ENCODE peak calls at places on chromosome 12, in five cellular contexts. Z, C, Y, L and I are unnamed samples.

GRCh38 chr12:47648056-47648579 is 57.7 kb downstream of the RPAP3 start:
- DNase-seq in L (no peak), Z (no peak), Y (no peak), C (no peak), I (no peak)

GRCh38 chr12:31236998-31237637 is 88.8 kb downstream of the SINHCAF start:
- DNase-seq in C (no peak), Y (no peak), Z (no peak), L (no peak), I (no peak)

GRCh38 chr12:1595026-1595561 is 713 bp upstream of the FBXL14 start:
- DNase-seq in C (no peak), L (peak; percentile 41), Z (no peak), Y (no peak), I (no peak)

GRCh38 chr12:104712968-104713367 is 245.1 kb downstream of the SLC41A2 start:
- DNase-seq in Z (no peak), L (no peak), C (no peak), Y (no peak), I (no peak)

GRCh38 chr12:5072326-5072725 is 28.6 kb downstream of the KCNA5 start:
- DNase-seq in Y (no peak), L (no peak), C (no peak), Z (no peak), I (no peak)

GRCh38 chr12:56189918-56190694 is 823 bp upstream of the SMARCC2 start:
- DNase-seq in Z (peak; percentile 78), Y (peak; percentile 94), C (peak; percentile 95), L (peak; percentile 88), I (peak; percentile 90)

GRCh38 chr12:13390381-13390856 is 193.9 kb downstream of the EMP1 start:
- DNase-seq in C (no peak), Y (peak; percentile 99), Z (no peak), L (no peak), I (peak; percentile 11)

GRCh38 chr12:96326628-96327227 is 73.5 kb downstream of the CDK17 start:
- DNase-seq in Y (no peak), C (no peak), L (no peak), Z (no peak), I (no peak)

GRCh38 chr12:10557329-10557728 is 51.6 kb downstream of the EIF2S3B start:
- DNase-seq in Z (no peak), C (peak; percentile 68), Y (no peak), L (no peak), I (no peak)

GRCh38 chr12:60710246-60710645 is 1114.4 kb downstream of the SLC16A7 start:
- DNase-seq in Y (no peak), Z (no peak), C (no peak), L (no peak), I (no peak)

GRCh38 chr12:5809586-5809985 is 135.5 kb downstream of the ANO2 start:
- DNase-seq in Y (no peak), L (no peak), Z (no peak), C (no peak), I (no peak)

GRCh38 chr12:54419088-54419887 is at the start of gene ITGA5:
- DNase-seq in L (peak; percentile 89), C (peak; percentile 73), Z (no peak), Y (peak; percentile 85), I (peak; percentile 85)

DNA sequence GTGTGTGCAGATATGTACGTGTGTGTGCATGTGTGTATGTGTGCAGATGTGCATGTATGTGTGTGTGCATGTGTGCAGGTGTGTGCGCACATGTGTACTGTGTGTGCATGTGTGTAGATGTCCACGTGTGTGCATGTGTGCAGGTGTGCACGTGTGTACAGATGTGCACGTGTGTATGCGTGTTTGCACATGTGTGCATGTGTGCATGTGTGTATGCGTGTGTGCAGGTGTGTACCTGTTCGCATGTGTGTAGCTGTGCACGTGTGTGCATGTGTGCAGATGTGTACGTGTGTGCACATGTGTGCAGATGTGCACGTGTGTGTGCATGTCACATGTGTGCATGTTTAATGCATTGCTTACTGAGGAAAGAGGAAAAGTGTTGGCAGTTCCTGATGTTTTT is 55.7 kb upstream of the FKBP4 start:
- DNase-seq in L (no peak), Y (no peak), Z (no peak), C (no peak), I (no peak)
- H3K4me1 ChIP-seq in L (no peaks in the 10 kb centered on the region), Y (no peaks in the 10 kb centered on the region), Z (no peaks in the 10 kb centered on the region), C (no peaks in the 10 kb centered on the region), I (no peaks in the 10 kb centered on the region)

GRCh38 chr12:122024132-122024785 is 2.6 kb downstream of the BCL7A start:
- DNase-seq in L (peak; percentile 25), C (no peak), Z (no peak), Y (no peak), I (no peak)
- H3K4me3 ChIP-seq in L (peak overlapping the region; percentile 2), C (no peak overlapping the region), Z (no peak overlapping the region), Y (peak overlapping the region; percentile 77), I (peak overlapping the region; percentile 78)

GRCh38 chr12:120115066-120115465 is 1.5 kb downstream of the RAB35 start:
- DNase-seq in L (no peak), Y (no peak), Z (no peak), C (no peak), I (no peak)
- H3K4me1 ChIP-seq in L (peaks cover 26% of the 10 kb centered on the region), Y (peaks cover 15% of the 10 kb centered on the region), Z (peaks cover 79% of the 10 kb centered on the region), C (peaks cover 16% of the 10 kb centered on the region), I (peaks cover 16% of the 10 kb centered on the region)

GRCh38 chr12:114193474-114193873 is 212.5 kb downstream of the TBX5 start:
- DNase-seq in L (no peak), Y (no peak), Z (no peak), C (no peak), I (no peak)

GRCh38 chr12:114190971-114191370 is 215.0 kb downstream of the TBX5 start:
- DNase-seq in C (no peak), Z (no peak), Y (no peak), L (no peak), I (no peak)

GRCh38 chr12:114194066-114194465 is 211.9 kb downstream of the TBX5 start:
- DNase-seq in C (no peak), Y (no peak), Z (no peak), L (no peak), I (no peak)

GRCh38 chr12:114192013-114192412 is 213.9 kb downstream of the TBX5 start:
- DNase-seq in Y (no peak), L (no peak), Z (no peak), C (no peak), I (no peak)

DNA sequence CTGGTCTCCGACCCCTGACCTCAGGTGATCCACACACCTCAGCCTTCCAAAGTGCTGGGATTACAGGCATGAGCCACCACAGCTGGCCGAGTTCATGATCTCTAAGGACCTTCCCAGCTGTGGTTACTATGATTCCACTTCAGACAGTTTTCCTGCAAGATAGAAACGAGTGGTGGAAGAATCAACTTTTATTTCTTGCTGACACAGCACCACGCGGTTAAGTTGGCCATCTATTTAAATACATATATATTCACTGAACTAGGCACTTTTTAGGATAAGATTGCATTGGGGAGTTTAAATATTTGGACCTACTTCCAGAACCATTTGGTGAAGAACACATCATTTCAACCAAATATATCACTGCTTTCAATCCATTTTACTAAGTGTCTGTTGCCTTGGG is 213.4 kb downstream of the TBX5 start:
- DNase-seq in Z (no peak), L (no peak), Y (no peak), C (no peak), I (no peak)
- H3K4me3 ChIP-seq in Z (no peak overlapping the region), L (no peak overlapping the region), Y (no peak overlapping the region), C (no peak overlapping the region), I (no peak overlapping the region)

GRCh38 chr12:75633789-75634188 is 122.4 kb upstream of the KRR1 start:
- DNase-seq in Z (no peak), C (no peak), L (no peak), Y (no peak), I (no peak)

GRCh38 chr12:75638792-75639191 is 127.4 kb upstream of the KRR1 start:
- DNase-seq in Z (no peak), Y (no peak), C (no peak), L (no peak), I (no peak)

GRCh38 chr12:75635606-75636444 is 124.4 kb upstream of the KRR1 start:
- DNase-seq in Y (no peak), Z (peak; percentile 9), C (no peak), L (peak; percentile 93), I (no peak)

GRCh38 chr12:75634244-75635222 is 123.1 kb upstream of the KRR1 start:
- DNase-seq in C (no peak), Y (no peak), Z (no peak), L (peak; percentile 18), I (no peak)

GRCh38 chr12:75636607-75637006 is 125.2 kb upstream of the KRR1 start:
- DNase-seq in Y (no peak), Z (no peak), C (no peak), L (no peak), I (no peak)
- H3K4me1 ChIP-seq in Y (no peaks in the 10 kb centered on the region), Z (peaks cover 6% of the 10 kb centered on the region), C (no peaks in the 10 kb centered on the region), L (peaks cover 3% of the 10 kb centered on the region), I (no peaks in the 10 kb centered on the region)

DNA sequence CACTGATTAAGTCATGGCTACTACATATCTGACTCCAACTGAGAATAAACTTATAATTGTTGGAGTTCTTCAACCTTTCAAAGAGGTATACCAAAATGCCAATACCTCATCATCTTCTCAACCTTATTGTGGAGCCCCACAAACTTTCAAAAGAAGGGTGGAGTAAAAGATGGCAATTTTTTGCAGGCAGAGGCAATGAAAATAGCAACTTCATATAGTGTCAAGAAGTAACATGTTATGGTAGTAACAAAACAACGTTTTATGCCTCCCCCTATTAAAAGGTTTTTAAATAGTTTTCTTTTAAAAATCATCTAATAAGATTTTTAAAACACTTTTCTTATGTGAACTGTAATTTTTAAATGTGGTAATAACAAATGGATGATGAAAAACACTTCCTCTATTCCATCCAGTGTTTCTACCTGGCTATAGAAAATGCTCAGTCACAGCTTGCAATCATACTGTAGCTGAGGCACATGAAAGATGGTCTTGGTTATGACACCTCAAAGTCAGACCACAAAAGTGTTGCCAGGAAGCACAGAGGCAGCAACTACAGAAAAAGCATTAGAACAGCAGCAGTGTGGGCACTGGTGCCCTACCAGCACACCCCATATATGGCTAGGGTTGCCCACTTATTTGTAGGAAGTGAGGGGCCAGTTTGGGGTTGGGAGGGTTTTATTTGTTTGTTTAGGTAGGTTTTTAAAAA is 7.0 kb downstream of the PPP1R12A start:
- DNase-seq in Y (no peak), L (peak; percentile 24), Z (peak; percentile 83), C (no peak), I (no peak)
- H3K4me3 ChIP-seq in Y (no peak overlapping the region), L (no peak overlapping the region), Z (peak overlapping the region; percentile 52), C (no peak overlapping the region), I (no peak overlapping the region)

DNA sequence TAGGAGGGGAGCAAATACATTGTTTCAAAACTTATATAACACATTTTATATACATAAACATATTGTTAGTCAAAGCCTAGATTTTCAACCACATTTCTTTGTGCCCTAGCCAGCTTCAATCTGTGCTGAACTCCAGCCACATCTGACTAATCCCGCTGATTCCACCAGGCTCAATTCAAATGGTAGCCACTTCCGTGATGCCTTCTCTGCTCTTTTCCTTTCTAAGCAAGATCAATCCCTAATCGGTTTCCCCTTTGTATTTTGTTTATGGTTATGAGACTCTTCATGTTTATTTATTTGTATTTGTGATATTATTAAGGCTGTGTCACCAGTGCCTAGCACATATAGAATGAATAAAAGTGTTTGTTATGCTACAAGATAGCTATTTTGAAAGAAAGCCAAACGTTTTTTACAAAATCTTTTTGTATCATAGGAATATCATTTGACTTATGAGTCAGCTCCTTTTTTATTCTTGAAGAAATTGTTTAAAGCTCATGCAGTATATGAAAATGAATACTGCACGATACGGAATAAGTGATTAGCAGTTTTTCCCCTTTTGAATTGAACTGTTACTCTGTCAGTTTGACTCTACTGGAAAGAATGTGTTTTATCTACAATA is 110.2 kb downstream of the PLEKHA5 start:
- DNase-seq in Y (no peak), Z (no peak), C (peak; percentile 36), L (no peak), I (no peak)
- H3K4me1 ChIP-seq in Y (peaks cover 6% of the 10 kb centered on the region), Z (no peaks in the 10 kb centered on the region), C (no peaks in the 10 kb centered on the region), L (peaks cover 2% of the 10 kb centered on the region), I (peaks cover 10% of the 10 kb centered on the region)